ENCODE peak calls at places on chromosomes 6 and 20, in nine cellular contexts. J is adrenal gland, N is lung, C is IMR-90, L is heart left ventricle, W is brain microvascular endothelial cell, A is suprapubic skin, V is left lung, T is neural progenitor cell. Z is an unnamed sample.
A peak's percentile ranks its signal among the peaks of the same experiment; 100 is the strongest.

GRCh38 chr6:77368660-77369313 is 94.5 kb downstream of the HTR1B start:
- DNase-seq in J (peak; percentile 26), N (peak; percentile 44), C (peak; percentile 38), L (peak; percentile 45), W (no peak), A (no peak), V (no peak), T (peak; percentile 46), Z (no peak)

GRCh38 chr6:68760486-68760885 is 125.4 kb downstream of the ADGRB3 start:
- DNase-seq in J (no peak), N (no peak), C (no peak), L (no peak), W (no peak), A (no peak), V (no peak), T (no peak), Z (no peak)

GRCh38 chr6:126195625-126196236 is 144.2 kb upstream of the CENPW start:
- DNase-seq in J (no peak), N (no peak), C (peak; percentile 49), L (no peak), W (no peak), A (no peak), V (no peak), T (no peak), Z (no peak)

GRCh38 chr20:5127859-5128409 is 1.1 kb downstream of the CDS2 start:
- DNase-seq in J (no peak), N (no peak), C (no peak), L (no peak), W (no peak), A (no peak), V (no peak), T (no peak), Z (no peak)

GRCh38 chr6:112270756-112271155 is 16.4 kb upstream of the LAMA4 start:
- DNase-seq in J (no peak), N (no peak), C (no peak), L (no peak), W (no peak), A (no peak), V (no peak), T (no peak), Z (no peak)

GRCh38 chr20:47456952-47457724 is 44.5 kb upstream of the NCOA3 start:
- DNase-seq in J (no peak), N (no peak), C (peak; percentile 72), L (no peak), W (peak; percentile 73), A (no peak), V (no peak), T (no peak), Z (peak; percentile 85)

GRCh38 chr6:138088307-138088744 is 18.9 kb downstream of the PERP start:
- DNase-seq in J (no peak), N (no peak), C (peak; percentile 97), L (no peak), W (peak; percentile 73), A (no peak), V (no peak), T (no peak), Z (peak; percentile 86)

GRCh38 chr20:54477556-54477955 is 2.2 kb downstream of the DOK5 start:
- DNase-seq in J (no peak), N (no peak), C (peak; percentile 18), L (no peak), W (no peak), A (no peak), V (no peak), T (no peak), Z (no peak)

GRCh38 chr6:52497652-52498408 is 77.7 kb downstream of the EFHC1 start:
- DNase-seq in J (no peak), N (peak; percentile 64), C (peak; percentile 58), L (peak; percentile 70), W (no peak), A (no peak), V (peak; percentile 65), T (no peak), Z (no peak)

GRCh38 chr20:62168890-62169435 is 13.9 kb upstream of the MTG2 start:
- DNase-seq in J (no peak), N (no peak), C (no peak), L (no peak), W (no peak), A (no peak), V (no peak), T (no peak), Z (no peak)

GRCh38 chr6:19789100-19789805 is 47.9 kb upstream of the ID4 start:
- DNase-seq in J (no peak), N (no peak), C (peak; percentile 26), L (no peak), W (peak; percentile 40), A (no peak), V (no peak), T (peak; percentile 15), Z (no peak)

GRCh38 chr6:43217351-43217750 is 11.9 kb downstream of the DNPH1 start:
- DNase-seq in J (no peak), N (peak; percentile 54), C (no peak), L (no peak), W (no peak), A (no peak), V (no peak), T (no peak), Z (no peak)

GRCh38 chr20:25083773-25084615 is 2.1 kb upstream of the VSX1 start:
- DNase-seq in J (no peak), N (no peak), C (no peak), L (no peak), W (no peak), A (no peak), V (no peak), T (peak; percentile 76), Z (no peak)

GRCh38 chr20:25859649-25860530 is 163.2 kb upstream of the ZNF337 start:
- DNase-seq in J (peak; percentile 73), N (peak; percentile 65), C (no peak), L (peak; percentile 89), W (peak; percentile 82), A (no peak), V (no peak), T (peak; percentile 90), Z (peak; percentile 29)

GRCh38 chr6:156427345-156427744 is 349.8 kb upstream of the ARID1B start:
- DNase-seq in J (no peak), N (peak; percentile 37), C (peak; percentile 91), L (peak; percentile 72), W (peak; percentile 99), A (no peak), V (peak; percentile 54), T (no peak), Z (peak; percentile 61)

GRCh38 chr20:49786671-49787370 is 25.8 kb upstream of the SLC9A8 start:
- DNase-seq in J (no peak), N (no peak), C (peak; percentile 20), L (no peak), W (peak; percentile 10), A (no peak), V (no peak), T (no peak), Z (peak; percentile 75)

GRCh38 chr20:49786226-49786625 is 26.4 kb upstream of the SLC9A8 start:
- DNase-seq in J (no peak), N (no peak), C (no peak), L (no peak), W (no peak), A (no peak), V (no peak), T (no peak), Z (no peak)

GRCh38 chr20:49784291-49784690 is 28.3 kb upstream of the SLC9A8 start:
- DNase-seq in J (no peak), N (no peak), C (no peak), L (no peak), W (no peak), A (no peak), V (no peak), T (no peak), Z (no peak)

GRCh38 chr20:49785851-49786174 is 26.8 kb upstream of the SLC9A8 start:
- DNase-seq in J (no peak), N (no peak), C (no peak), L (no peak), W (no peak), A (no peak), V (peak; percentile 40), T (no peak), Z (no peak)

GRCh38 chr20:49785149-49785850 is 27.3 kb upstream of the SLC9A8 start:
- DNase-seq in J (no peak), N (no peak), C (no peak), L (no peak), W (no peak), A (no peak), V (no peak), T (no peak), Z (no peak)
- TF ChIP-seq CTCF in J (no peak), N (no peak), C (no peak), L (no peak), W (no peak), A (no peak), V (no peak), T (no peak), Z (no peak)

GRCh38 chr6:166415833-166416347 is 33.1 kb upstream of the MPC1 start:
- DNase-seq in J (no peak), N (no peak), C (no peak), L (no peak), W (no peak), A (no peak), V (no peak), T (no peak), Z (no peak)
- H3K27ac ChIP-seq in J (no peak overlapping the region), N (no peak overlapping the region), C (no peak overlapping the region), L (no peak overlapping the region), W (no peak overlapping the region), A (no peak overlapping the region), V (no peak overlapping the region), T (no peak overlapping the region), Z (no peak overlapping the region)

DNA sequence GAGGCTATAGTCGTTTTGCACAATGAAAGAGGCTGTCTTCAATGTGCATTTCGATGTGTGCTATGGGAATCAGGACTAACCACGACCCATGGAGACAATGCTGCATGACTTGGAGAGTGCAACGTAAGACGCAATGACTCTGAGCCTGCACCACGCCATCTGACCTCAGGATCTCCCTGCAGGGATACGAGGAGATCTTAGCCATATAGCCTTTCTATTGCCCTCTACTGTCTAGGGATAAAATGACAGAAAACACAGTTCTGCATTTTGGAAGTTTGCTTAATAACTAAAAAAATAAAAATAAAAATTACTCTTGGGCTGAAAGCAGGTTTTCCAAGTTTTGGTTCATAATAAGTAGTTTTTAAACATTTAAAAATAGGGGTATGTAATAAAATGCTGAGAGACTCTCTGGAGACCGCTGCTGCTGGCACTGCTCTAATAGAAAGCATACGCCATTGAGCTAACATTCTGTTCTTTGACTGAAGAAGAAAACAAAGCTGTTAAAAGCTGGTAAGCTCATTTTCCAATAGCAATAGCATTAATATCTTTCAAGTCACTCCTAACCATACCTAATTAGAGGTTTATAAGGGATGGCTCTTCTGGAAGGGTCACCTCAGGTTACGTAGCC is 87.2 kb downstream of the PDE7B start:
- DNase-seq in J (no peak), N (no peak), C (peak; percentile 43), L (peak; percentile 57), W (peak; percentile 67), A (no peak), V (no peak), T (peak; percentile 39), Z (no peak)
- TF ChIP-seq CTCF in J (no peak), N (no peak), C (peak; percentile 26), L (peak; percentile 41), W (peak; percentile 57), A (no peak), V (peak; percentile 13), T (peak; percentile 47), Z (no peak)

GRCh38 chr20:43387737-43388136 is 70.0 kb upstream of the SRSF6 start:
- DNase-seq in J (no peak), N (no peak), C (no peak), L (no peak), W (no peak), A (no peak), V (no peak), T (no peak), Z (no peak)
- H3K27ac ChIP-seq in J (no peak overlapping the region), N (no peak overlapping the region), C (no peak overlapping the region), L (no peak overlapping the region), W (no peak overlapping the region), A (no peak overlapping the region), V (peak overlapping the region; percentile 28), T (no peak overlapping the region), Z (no peak overlapping the region)